ENCODE peak calls at places on chromosomes 5 and 9, in seven cellular contexts. Z, O, S, F, U, D and G are unnamed samples.

GRCh38 chr9:134653259-134654009 is 11.8 kb downstream of the COL5A1 start:
- DNase-seq in D (no peak), S (no peak), U (peak), F (no peak), O (no peak), Z (peak), G (no peak)

GRCh38 chr9:115213777-115214428 is 95.9 kb upstream of the TNC start:
- DNase-seq in F (peak), O (peak), S (no peak), U (no peak), D (no peak), Z (no peak), G (peak)

GRCh38 chr5:3029396-3029795 is 277.9 kb upstream of the IRX2 start:
- DNase-seq in S (peak), D (no peak), F (no peak), Z (no peak), O (no peak), U (no peak), G (no peak)

GRCh38 chr5:97208184-97208713 is 25.2 kb upstream of the RIOK2 start:
- DNase-seq in O (no peak), Z (no peak), U (no peak), S (no peak), D (no peak), F (no peak), G (no peak)

GRCh38 chr9:116656977-116657376 is 30.1 kb upstream of the TRIM32 start:
- DNase-seq in U (no peak), Z (no peak), O (peak), F (no peak), D (no peak), S (no peak), G (no peak)

GRCh38 chr5:2754621-2755370 is 3.3 kb upstream of the IRX2 start:
- DNase-seq in O (no peak), D (no peak), U (no peak), Z (peak), F (no peak), S (peak), G (no peak)

GRCh38 chr5:52956915-52957747 is 32.0 kb upstream of the ITGA2 start:
- DNase-seq in S (no peak), F (peak), D (no peak), O (no peak), Z (no peak), U (no peak), G (no peak)

GRCh38 chr5:91386120-91386519 is 3.0 kb upstream of the ARRDC3 start:
- DNase-seq in U (no peak), S (no peak), O (no peak), Z (no peak), F (no peak), D (no peak), G (no peak)

GRCh38 chr5:159240301-159240870 is 22.7 kb upstream of the UBLCP1 start:
- DNase-seq in O (peak), F (peak), U (no peak), Z (no peak), D (no peak), S (no peak), G (no peak)

GRCh38 chr5:31815394-31815793 is 176.5 kb downstream of the PDZD2 start:
- DNase-seq in O (no peak), D (no peak), Z (no peak), U (no peak), S (no peak), F (no peak), G (no peak)

GRCh38 chr5:132473019-132473531 is 17.5 kb downstream of the IRF1 start:
- DNase-seq in Z (no peak), U (peak), F (no peak), O (no peak), D (no peak), S (no peak), G (no peak)

GRCh38 chr9:93086445-93087224 is 9.4 kb upstream of the CARD19 start:
- DNase-seq in O (no peak), S (peak), D (no peak), F (no peak), Z (peak), U (peak), G (no peak)

GRCh38 chr5:126777257-126777973 is 479 bp downstream of the LMNB1 start:
- DNase-seq in S (peak), U (peak), F (peak), O (peak), D (peak), Z (peak), G (peak)

GRCh38 chr5:115977988-115978387 is 15.7 kb downstream of the LVRN start:
- DNase-seq in S (no peak), F (peak), D (no peak), Z (no peak), O (peak), U (no peak), G (no peak)

GRCh38 chr5:151092750-151093149 is 11.9 kb upstream of the TNIP1 start:
- DNase-seq in U (no peak), D (no peak), Z (peak), F (peak), O (peak), S (no peak), G (no peak)

GRCh38 chr5:126645132-126645531 is 44.4 kb downstream of the PHAX start:
- DNase-seq in F (peak), S (no peak), Z (no peak), U (no peak), D (no peak), O (no peak), G (no peak)

GRCh38 chr5:168683247-168683926 is 104.2 kb upstream of the PANK3 start:
- DNase-seq in D (no peak), U (no peak), O (no peak), S (no peak), Z (peak), F (no peak), G (no peak)